ENCODE peak calls at places on chromosomes 1 and 21, in six cellular contexts. C is stimulated activated CD8-positive, alpha-beta memory T cell treated with anti-CD3 and anti-CD28 coated beads, Interleukin-4, amount 100 ng/mL, for 24 hours; H is ureter; U is H54; M is neural progenitor cell; I is PC-3. X is an unnamed sample.

GRCh38 chr21:14923468-14923867 is 141.3 kb downstream of the NRIP1 start:
- DNase-seq in U (no peak), H (no peak), C (no peak), M (no peak), I (no peak), X (no peak)

GRCh38 chr21:28632718-28633408 is 359.8 kb downstream of the LTN1 start:
- DNase-seq in I (peak), C (no peak), U (no peak), M (peak), H (peak), X (no peak)

GRCh38 chr1:7585216-7585907 is 185.7 kb upstream of the VAMP3 start:
- DNase-seq in U (no peak), C (no peak), M (no peak), H (no peak), I (no peak), X (no peak)

GRCh38 chr1:205812271-205812877 is 624 bp downstream of the SLC41A1 start:
- DNase-seq in U (peak), M (peak), C (no peak), H (no peak), I (peak), X (peak)

GRCh38 chr1:226201029-226201593 is 14.6 kb upstream of the ACBD3 start:
- DNase-seq in M (peak), I (peak), U (no peak), H (no peak), C (no peak), X (peak)

GRCh38 chr1:177937931-177938330 is 31.9 kb downstream of the SEC16B start:
- DNase-seq in C (no peak), H (no peak), U (no peak), M (no peak), I (no peak), X (no peak)

GRCh38 chr1:229139320-229139719 is 131.6 kb upstream of the RAB4A start:
- DNase-seq in C (no peak), M (no peak), U (no peak), I (no peak), H (no peak), X (peak)

GRCh38 chr1:184595609-184596008 is 159.0 kb downstream of the EDEM3 start:
- DNase-seq in C (no peak), I (peak), H (no peak), M (no peak), U (peak), X (no peak)

GRCh38 chr1:119225831-119226230 is 85.4 kb upstream of the WARS2 start:
- DNase-seq in U (no peak), C (no peak), H (no peak), M (no peak), I (no peak), X (peak)

GRCh38 chr1:34365295-34365694 is 188.6 kb downstream of the C1orf94 start:
- DNase-seq in I (no peak), H (no peak), U (no peak), C (no peak), M (no peak), X (no peak)

GRCh38 chr1:8323706-8324105 is 5.8 kb downstream of the SLC45A1 start:
- DNase-seq in H (no peak), U (no peak), C (no peak), M (no peak), I (no peak), X (no peak)

GRCh38 chr21:36282568-36283230 is 37.3 kb upstream of the MORC3 start:
- DNase-seq in I (no peak), U (no peak), C (no peak), M (no peak), H (no peak), X (no peak)

GRCh38 chr1:2177541-2177940 is 17.0 kb downstream of the FAAP20 start:
- DNase-seq in M (no peak), H (no peak), I (no peak), C (no peak), U (no peak), X (no peak)

GRCh38 chr21:38439957-38440356 is 58.3 kb downstream of the ERG start:
- DNase-seq in M (no peak), C (no peak), I (no peak), U (no peak), H (no peak), X (no peak)

GRCh38 chr1:180627411-180627810 is 4.4 kb upstream of the XPR1 start:
- DNase-seq in U (no peak), H (no peak), I (no peak), M (no peak), C (no peak), X (no peak)

GRCh38 chr21:35635994-35636393 is 424.3 kb downstream of the SETD4 start:
- DNase-seq in M (no peak), I (no peak), U (no peak), C (no peak), H (no peak), X (no peak)

GRCh38 chr1:209755926-209756607 is at the start of gene TRAF3IP3:
- DNase-seq in C (peak), H (no peak), I (no peak), M (no peak), U (no peak), X (no peak)

GRCh38 chr1:212217633-212218032 is 67.6 kb upstream of the PPP2R5A start:
- DNase-seq in U (no peak), H (no peak), M (no peak), C (no peak), I (no peak), X (peak)

GRCh38 chr1:22654692-22655091 is 1.7 kb downstream of the C1QB start:
- DNase-seq in U (no peak), M (no peak), H (no peak), C (no peak), I (peak), X (peak)

GRCh38 chr1:5711956-5712645 is 280.1 kb downstream of the NPHP4 start:
- DNase-seq in M (no peak), C (no peak), H (no peak), I (no peak), U (no peak), X (no peak)

GRCh38 chr21:45974073-45975016 is 7.2 kb upstream of the COL6A1 start:
- DNase-seq in M (peak), U (peak), I (peak), H (peak), C (no peak), X (no peak)

GRCh38 chr21:45558044-45558721 is 15.9 kb upstream of the SLC19A1 start:
- DNase-seq in I (no peak), U (no peak), H (peak), M (no peak), C (no peak), X (no peak)

GRCh38 chr21:42558846-42559245 is 45.2 kb downstream of the SLC37A1 start:
- DNase-seq in C (no peak), U (no peak), H (no peak), M (no peak), I (no peak), X (no peak)

GRCh38 chr1:181112071-181112929 is 23.8 kb downstream of the IER5 start:
- DNase-seq in U (peak), H (peak), M (no peak), C (no peak), I (peak), X (no peak)

GRCh38 chr21:43808832-43809251 is 19.5 kb downstream of the RRP1 start:
- DNase-seq in M (no peak), H (no peak), C (no peak), I (no peak), U (no peak), X (no peak)

GRCh38 chr1:24080131-24080530 is 31.8 kb downstream of the MYOM3 start:
- DNase-seq in U (no peak), C (no peak), H (no peak), M (no peak), I (no peak), X (no peak)

GRCh38 chr1:233172201-233172600 is 123.3 kb downstream of the PCNX2 start:
- DNase-seq in M (no peak), U (no peak), I (peak), H (no peak), C (no peak), X (peak)

GRCh38 chr1:242228991-242229390 is 230.1 kb upstream of the MAP1LC3C start:
- DNase-seq in H (no peak), I (peak), M (no peak), C (no peak), U (no peak), X (no peak)

GRCh38 chr1:182329471-182329870 is 62.1 kb downstream of the GLUL start:
- DNase-seq in U (no peak), C (no peak), I (no peak), M (no peak), H (no peak), X (no peak)

GRCh38 chr1:201884472-201884871 is 4.2 kb upstream of the SHISA4 start:
- DNase-seq in H (no peak), M (no peak), U (no peak), I (no peak), C (no peak), X (no peak)

GRCh38 chr1:17527036-17527914 is 12.2 kb upstream of the ARHGEF10L start:
- DNase-seq in C (no peak), M (no peak), U (no peak), I (no peak), H (no peak), X (peak)

GRCh38 chr1:110477041-110477440 is 26.1 kb downstream of the PROK1 start:
- DNase-seq in H (no peak), U (peak), M (no peak), I (peak), C (no peak), X (no peak)

GRCh38 chr1:182784556-182785171 is 4.9 kb upstream of the NPL start:
- DNase-seq in I (peak), U (peak), C (no peak), M (peak), H (no peak), X (peak)